ENCODE peak calls at places on chromosome 16, in five cellular contexts. J, W, F, D and H are unnamed samples.

GRCh38 chr16:83847371-83848225 is 39.8 kb downstream of the HSBP1 start:
- DNase-seq in J (peak; percentile 84), W (no peak), F (no peak), D (peak; percentile 37), H (no peak)

GRCh38 chr16:71441348-71441781 is 489 bp downstream of the TLE7 start:
- DNase-seq in J (no peak), W (no peak), F (no peak), D (no peak), H (no peak)

GRCh38 chr16:78310196-78310595 is 210.7 kb downstream of the WWOX start:
- DNase-seq in J (no peak), W (no peak), F (no peak), D (no peak), H (no peak)

GRCh38 chr16:83843657-83844056 is 35.9 kb downstream of the HSBP1 start:
- DNase-seq in J (peak; percentile 80), W (no peak), F (no peak), D (no peak), H (no peak)

GRCh38 chr16:779561-779960 is 8.6 kb downstream of the RPUSD1 start:
- DNase-seq in J (no peak), W (no peak), F (no peak), D (no peak), H (no peak)

GRCh38 chr16:82735696-82736095 is 108.9 kb downstream of the CDH13 start:
- DNase-seq in J (no peak), W (no peak), F (no peak), D (no peak), H (no peak)

GRCh38 chr16:70788668-70789161 is 12.2 kb downstream of the VAC14 start:
- DNase-seq in J (no peak), W (no peak), F (no peak), D (no peak), H (no peak)

GRCh38 chr16:90047714-90048346 is 28.6 kb upstream of the DBNDD1 start:
- DNase-seq in J (no peak), W (peak; percentile 41), F (no peak), D (no peak), H (no peak)

GRCh38 chr16:73306901-73307413 is 259.0 kb upstream of the ZFHX3 start:
- DNase-seq in J (no peak), W (no peak), F (no peak), D (no peak), H (no peak)

GRCh38 chr16:64121473-64121872 is 1000.4 kb downstream of the CDH11 start:
- DNase-seq in J (no peak), W (no peak), F (no peak), D (no peak), H (no peak)

GRCh38 chr16:80583466-80583865 is 42.7 kb downstream of the DYNLRB2 start:
- DNase-seq in J (no peak), W (no peak), F (peak; percentile 39), D (no peak), H (no peak)

GRCh38 chr16:159136-159849 is 6.5 kb upstream of the HBM start:
- DNase-seq in J (no peak), W (no peak), F (no peak), D (no peak), H (peak; percentile 18)

GRCh38 chr16:29308644-29309546 is 97.6 kb downstream of the NPIPB11 start:
- DNase-seq in J (no peak), W (no peak), F (no peak), D (no peak), H (peak; percentile 56)

GRCh38 chr16:22052985-22053384 is 39.4 kb upstream of the VWA3A start:
- DNase-seq in J (no peak), W (no peak), F (no peak), D (no peak), H (no peak)

GRCh38 chr16:22053921-22054341 is 38.4 kb upstream of the VWA3A start:
- DNase-seq in J (no peak), W (no peak), F (no peak), D (no peak), H (no peak)

GRCh38 chr16:22050963-22051362 is 41.4 kb upstream of the VWA3A start:
- DNase-seq in J (no peak), W (no peak), F (no peak), D (no peak), H (no peak)

GRCh38 chr16:22054847-22055590 is 37.3 kb upstream of the VWA3A start:
- DNase-seq in J (no peak), W (no peak), F (no peak), D (no peak), H (no peak)

GRCh38 chr16:22055881-22056280 is 36.5 kb upstream of the VWA3A start:
- DNase-seq in J (peak; percentile 3), W (no peak), F (no peak), D (no peak), H (no peak)
- TF ChIP-seq CTCF in J (no peak), W (no peak), F (no peak), D (peak; percentile 8), H (no peak)

GRCh38 chr16:88913001-88913612 is 46.6 kb upstream of the PABPN1L start:
- DNase-seq in J (no peak), W (no peak), F (no peak), D (no peak), H (no peak)
- TF ChIP-seq POLR2A in J (no peak), W (no peak), F (no peak), D (no peak), H (no peak)

DNA sequence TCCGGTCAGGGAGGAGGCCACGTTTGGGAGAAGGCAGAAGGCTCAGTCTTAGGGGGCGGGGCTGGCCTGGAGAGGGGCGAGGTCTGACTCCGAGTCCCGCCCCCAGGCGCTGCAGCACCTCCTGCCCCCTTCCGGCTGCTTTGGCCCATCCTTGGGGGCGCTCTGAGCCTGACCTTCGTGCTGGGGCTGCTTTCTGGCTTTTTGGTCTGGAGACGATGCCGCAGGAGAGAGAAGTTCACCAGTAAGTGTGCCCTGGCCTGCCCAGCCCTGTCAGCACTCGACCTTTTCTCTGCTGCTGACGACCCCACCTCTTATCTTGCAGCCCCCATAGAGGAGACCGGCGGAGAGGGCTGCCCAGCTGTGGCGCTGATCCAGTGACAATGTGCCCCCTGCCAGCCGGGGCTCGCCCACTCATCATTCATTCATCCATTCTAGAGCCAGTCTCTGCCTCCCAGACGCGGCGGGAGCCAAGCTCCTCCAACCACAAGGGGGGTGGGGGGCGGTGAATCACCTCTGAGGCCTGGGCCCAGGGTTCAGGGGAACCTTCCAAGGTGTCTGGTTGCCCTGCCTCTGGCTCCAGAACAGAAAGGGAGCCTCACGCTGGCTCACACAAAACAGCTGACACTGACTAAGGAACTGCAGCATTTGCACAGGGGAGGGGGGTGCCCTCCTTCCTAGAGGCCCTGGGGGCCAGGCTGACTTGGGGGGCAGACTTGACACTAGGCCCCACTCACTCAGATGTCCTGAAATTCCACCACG is 1.5 kb downstream of the TNFRSF12A start:
- DNase-seq in J (peak; percentile 86), W (peak; percentile 80), F (peak; percentile 68), D (peak; percentile 65), H (no peak)
- TF ChIP-seq CTCF in J (peak; percentile 23), W (peak; percentile 20), F (no peak), D (peak; percentile 30), H (peak; percentile 19)

GRCh38 chr16:86565181-86565631 is 1.4 kb upstream of the FOXC2 start:
- DNase-seq in J (no peak), W (no peak), F (no peak), D (no peak), H (no peak)

GRCh38 chr16:86565644-86566511 is 751 bp upstream of the FOXC2 start:
- DNase-seq in J (no peak), W (no peak), F (no peak), D (peak; percentile 74), H (peak; percentile 68)

GRCh38 chr16:86566966-86567700 is 504 bp downstream of the FOXC2 start:
- DNase-seq in J (no peak), W (no peak), F (no peak), D (peak; percentile 68), H (peak; percentile 71)

GRCh38 chr16:86567701-86568571 is 1.3 kb downstream of the FOXC2 start:
- DNase-seq in J (no peak), W (no peak), F (no peak), D (peak; percentile 52), H (peak; percentile 69)

GRCh38 chr16:86566601-86566965 is at the start of gene FOXC2:
- DNase-seq in J (no peak), W (peak; percentile 67), F (peak; percentile 63), D (peak; percentile 96), H (peak; percentile 79)
- TF ChIP-seq POLR2A in J (no peak), W (no peak), F (no peak), D (peak; percentile 92), H (no peak)

GRCh38 chr16:85228970-85229430 is 116.7 kb upstream of the CIBAR2 start:
- DNase-seq in J (no peak), W (no peak), F (no peak), D (no peak), H (no peak)

GRCh38 chr16:85227924-85228462 is 115.7 kb upstream of the CIBAR2 start:
- DNase-seq in J (peak; percentile 71), W (no peak), F (no peak), D (no peak), H (no peak)

GRCh38 chr16:85227262-85227923 is 115.1 kb upstream of the CIBAR2 start:
- DNase-seq in J (peak; percentile 90), W (no peak), F (no peak), D (no peak), H (no peak)

GRCh38 chr16:85229869-85230416 is 117.7 kb upstream of the CIBAR2 start:
- DNase-seq in J (no peak), W (no peak), F (no peak), D (no peak), H (no peak)

GRCh38 chr16:85228463-85228862 is 116.2 kb upstream of the CIBAR2 start:
- DNase-seq in J (no peak), W (no peak), F (no peak), D (no peak), H (no peak)
- TF ChIP-seq CTCF in J (no peak), W (no peak), F (no peak), D (no peak), H (no peak)

GRCh38 chr16:57301126-57301817 is 16.8 kb upstream of the PLLP start:
- DNase-seq in J (no peak), W (peak; percentile 39), F (no peak), D (no peak), H (peak; percentile 82)

GRCh38 chr16:57297856-57298255 is 13.4 kb upstream of the PLLP start:
- DNase-seq in J (peak; percentile 75), W (no peak), F (no peak), D (no peak), H (peak; percentile 74)

GRCh38 chr16:57299009-57299718 is 14.7 kb upstream of the PLLP start:
- DNase-seq in J (peak; percentile 80), W (peak; percentile 72), F (peak; percentile 59), D (no peak), H (peak; percentile 63)

GRCh38 chr16:57300387-57301125 is 16.1 kb upstream of the PLLP start:
- DNase-seq in J (peak; percentile 98), W (peak; percentile 99), F (peak; percentile 100), D (peak; percentile 100), H (peak; percentile 99)

GRCh38 chr16:57299719-57300386 is 15.4 kb upstream of the PLLP start:
- DNase-seq in J (peak; percentile 95), W (peak; percentile 94), F (peak; percentile 90), D (peak; percentile 95), H (peak; percentile 92)
- TF ChIP-seq POLR2A in J (no peak), W (peak; percentile 38), F (no peak), D (peak; percentile 43), H (peak; percentile 7)